ENCODE peak calls at places on chromosomes 3 and 15, in six cellular contexts. W, D, S, H, Q and Y are unnamed samples.

GRCh38 chr3:138935864-138936762 is 10.8 kb downstream of the FOXL2 start:
- DNase-seq in D (peak), S (peak), Q (peak), H (no peak), W (peak), Y (peak)

GRCh38 chr15:80695099-80695910 is at the start of gene ABHD17C:
- DNase-seq in D (no peak), S (peak), Q (no peak), W (peak), H (peak), Y (peak)

GRCh38 chr3:4335840-4336579 is 32.8 kb downstream of the SETMAR start:
- DNase-seq in D (no peak), H (no peak), W (no peak), S (no peak), Q (no peak), Y (no peak)

GRCh38 chr15:46786886-46787285 is 930.4 kb upstream of the SEMA6D start:
- DNase-seq in D (no peak), Q (no peak), W (no peak), S (no peak), H (no peak), Y (no peak)

GRCh38 chr3:114745322-114746240 is 401.5 kb downstream of the ZBTB20 start:
- DNase-seq in W (peak), Q (no peak), H (no peak), D (no peak), S (peak), Y (peak)

GRCh38 chr3:126571078-126571477 is 12.3 kb upstream of the C3orf22 start:
- DNase-seq in D (no peak), H (no peak), W (no peak), S (no peak), Q (no peak), Y (no peak)

GRCh38 chr3:177146646-177147045 is 50.6 kb downstream of the TBL1XR1 start:
- DNase-seq in Q (no peak), D (no peak), S (peak), H (no peak), W (no peak), Y (peak)

GRCh38 chr3:127064391-127065137 is 81.6 kb downstream of the PLXNA1 start:
- DNase-seq in Q (no peak), D (no peak), W (peak), H (no peak), S (peak), Y (no peak)

GRCh38 chr3:149527531-149528343 is 53.2 kb downstream of the TM4SF4 start:
- DNase-seq in W (no peak), D (no peak), S (no peak), H (no peak), Q (no peak), Y (no peak)